ENCODE peak calls at places on chromosomes 16 and 17, in six cellular contexts. N is T1000; R is naive B cell; W is HEK293T; O is GM03348; F is stimulated activated CD8-positive, alpha-beta memory T cell treated with anti-CD3 and anti-CD28 coated beads, Interleukin-12 subunit alpha, Interleukin-12 subunit beta, amount 100 ng/mL, for 1 hour. V is an unnamed sample.

GRCh38 chr16:64751906-64752305 is 370.0 kb downstream of the CDH11 start:
- DNase-seq in N (no peak), R (no peak), W (no peak), O (peak), F (no peak), V (no peak)

GRCh38 chr16:55569025-55569424 is 2.5 kb downstream of the CAPNS2 start:
- DNase-seq in N (no peak), R (no peak), W (no peak), O (peak), F (no peak), V (no peak)

GRCh38 chr17:4610162-4610561 is 25.8 kb downstream of the SMTNL2 start:
- DNase-seq in N (no peak), R (no peak), W (no peak), O (no peak), F (no peak), V (no peak)

GRCh38 chr17:205817-206216 is 24.4 kb upstream of the DOC2B start:
- DNase-seq in N (no peak), R (no peak), W (no peak), O (no peak), F (no peak), V (no peak)

GRCh38 chr17:7233701-7234099 is 617 bp downstream of the DVL2 start:
- DNase-seq in N (no peak), R (no peak), W (no peak), O (no peak), F (no peak), V (no peak)

GRCh38 chr16:50448981-50449380 is 80.2 kb upstream of the BRD7 start:
- DNase-seq in N (no peak), R (no peak), W (no peak), O (no peak), F (no peak), V (no peak)

GRCh38 chr17:60146206-60146605 is 3.6 kb upstream of the CA4 start:
- DNase-seq in N (no peak), R (no peak), W (no peak), O (no peak), F (no peak), V (no peak)

GRCh38 chr16:23509763-23510153 is 536 bp downstream of the GGA2 start:
- DNase-seq in N (no peak), R (no peak), W (peak), O (peak), F (no peak), V (peak)

GRCh38 chr17:56779306-56779705 is 54.4 kb downstream of the C17orf67 start:
- DNase-seq in N (no peak), R (no peak), W (no peak), O (no peak), F (no peak), V (peak)

GRCh38 chr17:20612635-20613034 is 33.1 kb downstream of the CDRT15L2 start:
- DNase-seq in N (no peak), R (no peak), W (no peak), O (no peak), F (no peak), V (no peak)

GRCh38 chr17:18004901-18005305 is 32.2 kb downstream of the DRC3 start:
- DNase-seq in N (no peak), R (no peak), W (peak), O (no peak), F (no peak), V (no peak)

GRCh38 chr17:82228842-82229685 is at the start of gene SLC16A3:
- DNase-seq in N (peak), R (peak), W (no peak), O (peak), F (peak), V (peak)